ENCODE peak calls at places on chromosomes 5 and 9, in seven cellular contexts. T is spleen, E is stomach, P is transverse colon, Z is ovary, C is esophagus squamous epithelium, M is gastrocnemius medialis. J is an unnamed sample.

GRCh38 chr5:147578228-147579024 is 68.6 kb upstream of the DPYSL3 start:
- DNase-seq in T (no peak), E (no peak), P (no peak), Z (peak; percentile 19), C (no peak), M (no peak), J (no peak)

GRCh38 chr5:76485511-76485910 is 82.4 kb downstream of the IQGAP2 start:
- DNase-seq in T (no peak), E (no peak), P (no peak), Z (no peak), C (no peak), M (no peak), J (peak; percentile 40)

GRCh38 chr5:149632311-149633251 is 51.3 kb downstream of the ARHGEF37 start:
- DNase-seq in T (no peak), E (peak; percentile 82), P (peak; percentile 62), Z (no peak), C (no peak), M (no peak), J (no peak)

GRCh38 chr5:74009502-74009901 is 383.5 kb downstream of the ARHGEF28 start:
- DNase-seq in T (no peak), E (no peak), P (no peak), Z (no peak), C (no peak), M (no peak), J (no peak)

GRCh38 chr5:178730940-178731265 is 444 bp upstream of the ZNF354A start:
- DNase-seq in T (no peak), E (no peak), P (no peak), Z (no peak), C (no peak), M (no peak), J (no peak)

GRCh38 chr9:84513981-84514380 is 155.5 kb upstream of the NTRK2 start:
- DNase-seq in T (no peak), E (no peak), P (no peak), Z (no peak), C (no peak), M (no peak), J (no peak)

GRCh38 chr9:109817846-109818472 is 38.0 kb downstream of the PALM2AKAP2 start:
- DNase-seq in T (no peak), E (peak; percentile 61), P (peak; percentile 60), Z (peak; percentile 15), C (no peak), M (peak; percentile 30), J (peak; percentile 84)

GRCh38 chr5:14128079-14128478 is 15.1 kb upstream of the TRIO start:
- DNase-seq in T (no peak), E (no peak), P (no peak), Z (no peak), C (no peak), M (no peak), J (no peak)

GRCh38 chr9:97853844-97854695 is 1.0 kb downstream of the FOXE1 start:
- DNase-seq in T (peak; percentile 86), E (no peak), P (no peak), Z (no peak), C (no peak), M (no peak), J (no peak)

GRCh38 chr5:133287500-133287899 is 235.7 kb downstream of the HSPA4 start:
- DNase-seq in T (no peak), E (peak; percentile 55), P (peak; percentile 61), Z (no peak), C (no peak), M (no peak), J (no peak)

GRCh38 chr5:42552597-42552996 is 129.4 kb downstream of the GHR start:
- DNase-seq in T (no peak), E (no peak), P (no peak), Z (no peak), C (no peak), M (no peak), J (no peak)

GRCh38 chr5:59810041-59810440 is 83.5 kb downstream of the PDE4D start:
- DNase-seq in T (peak; percentile 86), E (peak; percentile 76), P (peak; percentile 76), Z (peak; percentile 33), C (peak; percentile 5), M (peak; percentile 22), J (peak; percentile 50)

GRCh38 chr9:89874351-89875321 is 269.8 kb downstream of the GADD45G start:
- DNase-seq in T (peak; percentile 64), E (peak; percentile 26), P (no peak), Z (peak; percentile 10), C (no peak), M (no peak), J (no peak)

GRCh38 chr9:92728831-92729734 is 35.5 kb downstream of the BICD2 start:
- DNase-seq in T (peak; percentile 87), E (peak; percentile 25), P (peak; percentile 52), Z (no peak), C (no peak), M (no peak), J (peak; percentile 64)

GRCh38 chr5:33690736-33691135 is 201.1 kb downstream of the ADAMTS12 start:
- DNase-seq in T (no peak), E (no peak), P (no peak), Z (no peak), C (no peak), M (peak; percentile 13), J (no peak)
- TF ChIP-seq CTCF in T (no peak), E (no peak), P (no peak), Z (no peak), C (no peak), M (no peak), J (no peak)

DNA sequence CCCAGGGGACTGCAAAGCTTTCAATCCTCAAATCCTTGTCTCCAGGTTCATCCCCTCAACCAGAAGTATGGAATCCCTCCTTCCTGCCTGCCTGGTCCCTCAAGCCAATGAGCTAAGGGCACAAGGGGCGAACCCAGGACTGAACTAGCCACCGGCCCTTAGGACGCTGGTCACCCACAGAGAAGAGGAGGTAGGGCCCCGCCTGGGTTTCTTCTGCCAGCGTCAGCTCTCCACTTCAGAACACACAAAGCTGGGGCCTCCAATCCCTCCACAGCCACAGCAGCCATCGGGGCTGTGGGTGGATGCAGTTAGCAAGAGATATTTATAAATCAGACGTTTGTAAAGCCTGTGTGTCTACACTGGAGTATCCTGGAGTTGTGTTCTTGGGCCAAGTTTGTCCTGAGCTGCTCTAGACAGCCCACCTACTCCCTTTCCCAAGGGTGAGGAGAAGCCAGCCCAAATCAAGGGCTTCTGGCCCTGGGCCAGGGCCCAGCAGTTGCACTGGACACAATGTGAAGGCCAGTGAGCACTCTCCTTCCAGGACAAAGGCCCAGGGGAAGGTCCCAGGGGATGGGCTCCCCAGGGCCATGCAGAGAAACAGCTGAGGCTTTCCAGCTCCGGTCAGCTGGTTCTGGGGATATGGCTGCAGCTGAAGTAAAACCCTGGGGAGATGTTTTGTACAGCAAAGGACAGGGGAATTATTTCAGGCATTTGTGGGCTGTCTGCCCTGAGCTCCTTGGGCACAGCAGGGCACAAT is 18.9 kb downstream of the AMBP start:
- DNase-seq in T (peak; percentile 65), E (no peak), P (no peak), Z (peak; percentile 12), C (no peak), M (no peak), J (no peak)
- TF ChIP-seq POLR2A in T (no peak), E (no peak), P (no peak), Z (no peak), C (no peak), M (no peak), J (no peak)

GRCh38 chr9:99060621-99061020 is 44.3 kb upstream of the TGFBR1 start:
- DNase-seq in T (no peak), E (no peak), P (no peak), Z (no peak), C (no peak), M (no peak), J (no peak)

GRCh38 chr9:99057665-99058625 is 47.0 kb upstream of the TGFBR1 start:
- DNase-seq in T (peak; percentile 83), E (peak; percentile 59), P (peak; percentile 68), Z (no peak), C (no peak), M (no peak), J (peak; percentile 42)

GRCh38 chr9:99056876-99057664 is 47.8 kb upstream of the TGFBR1 start:
- DNase-seq in T (no peak), E (no peak), P (no peak), Z (no peak), C (no peak), M (no peak), J (no peak)

GRCh38 chr9:99056186-99056585 is 48.7 kb upstream of the TGFBR1 start:
- DNase-seq in T (no peak), E (no peak), P (no peak), Z (no peak), C (no peak), M (no peak), J (no peak)

DNA sequence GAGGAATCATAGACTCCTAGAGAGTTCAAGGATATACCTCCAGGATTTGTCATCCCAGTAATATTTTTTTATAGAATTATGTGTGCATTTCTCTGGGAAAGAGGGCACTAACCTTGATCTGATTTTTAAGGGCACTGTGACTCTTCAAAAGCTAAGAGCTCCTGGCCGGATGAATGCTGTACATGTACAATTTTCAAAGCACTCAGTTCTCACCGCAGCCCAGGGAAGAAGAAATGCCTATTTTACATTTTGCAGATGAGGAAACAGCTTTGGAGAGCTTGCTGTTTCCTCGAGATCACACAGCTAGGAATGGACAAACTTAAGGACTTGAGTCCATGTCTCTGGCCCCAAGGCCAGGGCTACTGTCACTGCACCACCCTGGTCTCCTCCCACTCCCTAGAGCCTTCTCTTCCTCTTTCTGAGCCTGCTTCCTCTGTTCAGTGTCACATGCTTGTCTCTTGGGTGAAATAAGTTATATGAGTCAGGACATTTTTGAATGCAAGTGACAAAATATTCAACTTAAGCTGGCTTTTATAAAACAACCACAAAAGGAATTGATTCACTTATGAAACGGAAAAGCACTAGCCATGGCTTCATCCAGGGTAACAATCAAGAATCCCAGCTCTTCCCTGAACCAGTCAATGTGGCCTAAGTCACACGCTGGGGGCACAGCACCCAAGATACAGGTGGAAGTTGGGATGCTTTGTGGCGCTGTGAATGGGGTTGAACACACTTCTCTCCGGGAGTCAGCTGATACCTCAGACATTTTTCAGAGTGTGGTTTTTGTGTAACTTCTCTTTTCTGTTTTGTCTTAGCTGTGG is 45.6 kb upstream of the TGFBR1 start:
- DNase-seq in T (peak; percentile 83), E (no peak), P (peak; percentile 23), Z (no peak), C (peak; percentile 14), M (peak; percentile 20), J (peak; percentile 57)
- H3K4me3 ChIP-seq in T (peak overlapping the region; percentile 47), E (no peak overlapping the region), P (no peak overlapping the region), Z (no peak overlapping the region), C (no peak overlapping the region), M (no peak overlapping the region), J (no peak overlapping the region)

GRCh38 chr9:119483153-119483552 is 113.9 kb upstream of the BRINP1 start:
- DNase-seq in T (no peak), E (no peak), P (no peak), Z (no peak), C (no peak), M (no peak), J (peak; percentile 61)

DNA sequence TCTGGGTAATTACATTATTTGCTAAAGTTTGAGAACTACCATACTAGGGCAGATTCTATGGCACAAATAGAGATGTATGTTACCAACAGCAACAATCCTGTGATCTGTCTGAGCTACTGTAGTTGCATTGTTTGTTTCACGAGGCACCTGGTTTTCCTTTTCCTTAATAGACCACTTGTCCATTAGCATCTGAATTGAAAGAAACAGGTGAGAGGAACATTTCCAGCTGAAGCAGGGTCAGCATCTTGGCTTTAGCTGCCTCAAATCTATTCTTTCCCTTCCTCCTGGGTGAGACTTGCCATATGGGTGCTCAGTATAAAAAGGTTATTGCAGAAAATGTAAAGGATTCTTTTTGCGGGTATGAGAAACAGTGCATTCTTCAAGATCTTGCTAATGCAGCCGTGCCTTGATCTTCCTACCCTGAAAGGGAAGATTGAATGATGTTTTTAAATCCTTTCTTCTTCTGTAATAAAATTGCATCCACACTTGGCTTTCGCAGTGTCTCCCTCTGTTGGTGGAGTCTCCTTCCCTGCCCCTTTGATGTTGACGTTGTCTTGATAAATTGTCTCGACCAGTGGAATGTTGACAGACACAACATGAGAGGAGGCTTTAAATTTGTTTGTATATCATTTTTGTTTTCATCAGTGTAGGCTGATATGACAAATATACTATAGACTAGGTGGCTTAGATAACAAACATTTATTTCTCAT is 118.0 kb upstream of the BRINP1 start:
- DNase-seq in T (no peak), E (no peak), P (no peak), Z (no peak), C (no peak), M (no peak), J (no peak)
- TF ChIP-seq CTCF in T (no peak), E (no peak), P (no peak), Z (no peak), C (no peak), M (no peak), J (no peak)

J was measured in lower leg skin.